ENCODE peak calls at places on chromosomes 6 and 20, in seven cellular contexts. Y is astrocyte of the spinal cord, Z is A549, I is GM12878, A is body of pancreas, U is stomach, P is sigmoid colon. H is an unnamed sample.

GRCh38 chr6:5108068-5108467 is 22.9 kb downstream of the PPP1R3G start:
- DNase-seq in I (no peak), U (no peak), P (peak), A (no peak), Z (no peak), Y (no peak), H (no peak)

GRCh38 chr6:90701146-90701781 is 114.4 kb upstream of the MAP3K7 start:
- DNase-seq in Y (no peak), Z (peak), U (no peak), P (no peak), A (no peak), I (no peak), H (no peak)

GRCh38 chr6:4134841-4135664 is at the start of gene ECI2:
- DNase-seq in P (no peak), A (peak), Z (peak), Y (no peak), U (peak), I (no peak), H (no peak)

GRCh38 chr20:51022227-51022802 is 592 bp downstream of the KCNG1 start:
- DNase-seq in A (no peak), P (no peak), Y (no peak), Z (no peak), U (no peak), I (no peak), H (no peak)

GRCh38 chr20:41871063-41871462 is 252.9 kb upstream of the CHD6 start:
- DNase-seq in U (no peak), A (no peak), Y (no peak), Z (no peak), I (no peak), P (no peak), H (no peak)

GRCh38 chr6:136137008-136137689 is 113.0 kb downstream of the MTFR2 start:
- DNase-seq in U (no peak), Y (peak), P (no peak), I (no peak), A (no peak), Z (no peak), H (no peak)

GRCh38 chr6:43798688-43799444 is 28.9 kb downstream of the VEGFA start:
- DNase-seq in Z (peak), A (peak), I (peak), P (no peak), U (peak), Y (peak), H (no peak)

GRCh38 chr6:12066297-12066696 is 54.2 kb downstream of the HIVEP1 start:
- DNase-seq in U (no peak), A (no peak), P (no peak), Y (peak), Z (no peak), I (no peak), H (no peak)

GRCh38 chr6:5190467-5190866 is 70.3 kb downstream of the LYRM4 start:
- DNase-seq in Y (peak), U (no peak), I (no peak), P (no peak), A (no peak), Z (peak), H (no peak)

GRCh38 chr20:62723351-62723750 is 14.7 kb downstream of the NTSR1 start:
- DNase-seq in Y (peak), U (peak), P (peak), A (peak), I (no peak), Z (no peak), H (no peak)

GRCh38 chr6:6696867-6697531 is 108.5 kb downstream of the LY86 start:
- DNase-seq in I (no peak), Z (peak), Y (peak), A (peak), P (no peak), U (peak), H (no peak)

GRCh38 chr6:26475823-26476729 is 18.3 kb downstream of the BTN2A1 start:
- DNase-seq in I (no peak), U (no peak), Z (no peak), A (no peak), Y (no peak), P (no peak), H (no peak)

GRCh38 chr20:3685341-3685740 is 3.5 kb upstream of the ADAM33 start:
- DNase-seq in A (no peak), U (no peak), P (no peak), Z (no peak), Y (no peak), I (no peak), H (no peak)

GRCh38 chr6:152435816-152436215 is 201.3 kb downstream of the SYNE1 start:
- DNase-seq in A (no peak), Y (no peak), Z (no peak), U (no peak), P (no peak), I (no peak), H (no peak)

GRCh38 chr6:36327226-36328009 is 9.3 kb downstream of the BNIP5 start:
- DNase-seq in A (no peak), I (no peak), P (no peak), Y (no peak), Z (no peak), U (no peak), H (no peak)

GRCh38 chr20:11924923-11925322 is 7.2 kb downstream of the BTBD3 start:
- DNase-seq in I (no peak), A (no peak), P (no peak), Z (no peak), U (no peak), Y (no peak), H (no peak)

GRCh38 chr6:132964101-132964867 is 149.9 kb downstream of the RPS12 start:
- DNase-seq in P (no peak), Y (peak), I (no peak), U (no peak), Z (no peak), A (no peak), H (no peak)

GRCh38 chr20:10626896-10627295 is 46.9 kb downstream of the JAG1 start:
- DNase-seq in A (no peak), P (no peak), I (no peak), Z (no peak), U (no peak), Y (no peak), H (no peak)

GRCh38 chr6:121584591-121585369 is 149.3 kb downstream of the GJA1 start:
- DNase-seq in Y (peak), A (no peak), I (no peak), U (no peak), P (no peak), Z (no peak), H (no peak)

GRCh38 chr6:93447874-93448273 is 28.5 kb upstream of the EPHA7 start:
- DNase-seq in P (no peak), I (no peak), U (no peak), Y (no peak), Z (no peak), A (no peak), H (no peak)
- TF ChIP-seq CTCF in P (no peak), I (peak), U (no peak), Y (peak), Z (no peak), A (no peak), H (no peak)

GRCh38 chr20:35453647-35454046 is 1.8 kb upstream of the CEP250 start:
- DNase-seq in P (no peak), U (no peak), A (no peak), Y (no peak), Z (no peak), I (no peak), H (no peak)
- H3K4me3 ChIP-seq in P (no peak), U (peak), A (no peak), Y (peak), Z (peak), I (peak), H (peak)

GRCh38 chr6:142853244-142854180 is 91.5 kb downstream of the HIVEP2 start:
- DNase-seq in A (no peak), Z (no peak), P (no peak), U (no peak), I (no peak), Y (no peak), H (no peak)
- TF ChIP-seq CTCF in A (no peak), Z (no peak), P (no peak), U (no peak), I (no peak), Y (no peak), H (no peak)

GRCh38 chr20:54173653-54174451 is at the start of gene CYP24A1:
- DNase-seq in U (peak), I (no peak), Z (peak), P (no peak), Y (no peak), A (no peak), H (no peak)
- H3K4me3 ChIP-seq in U (peak), I (no peak), Z (peak), P (no peak), Y (no peak), A (no peak), H (peak)

GRCh38 chr20:58268421-58268821 is 40.0 kb upstream of the ANKRD60 start:
- DNase-seq in Y (no peak), A (no peak), P (no peak), U (no peak), Z (peak), I (no peak), H (no peak)
- TF ChIP-seq CTCF in Y (no peak), A (no peak), P (no peak), U (no peak), Z (no peak), I (no peak), H (no peak)

DNA sequence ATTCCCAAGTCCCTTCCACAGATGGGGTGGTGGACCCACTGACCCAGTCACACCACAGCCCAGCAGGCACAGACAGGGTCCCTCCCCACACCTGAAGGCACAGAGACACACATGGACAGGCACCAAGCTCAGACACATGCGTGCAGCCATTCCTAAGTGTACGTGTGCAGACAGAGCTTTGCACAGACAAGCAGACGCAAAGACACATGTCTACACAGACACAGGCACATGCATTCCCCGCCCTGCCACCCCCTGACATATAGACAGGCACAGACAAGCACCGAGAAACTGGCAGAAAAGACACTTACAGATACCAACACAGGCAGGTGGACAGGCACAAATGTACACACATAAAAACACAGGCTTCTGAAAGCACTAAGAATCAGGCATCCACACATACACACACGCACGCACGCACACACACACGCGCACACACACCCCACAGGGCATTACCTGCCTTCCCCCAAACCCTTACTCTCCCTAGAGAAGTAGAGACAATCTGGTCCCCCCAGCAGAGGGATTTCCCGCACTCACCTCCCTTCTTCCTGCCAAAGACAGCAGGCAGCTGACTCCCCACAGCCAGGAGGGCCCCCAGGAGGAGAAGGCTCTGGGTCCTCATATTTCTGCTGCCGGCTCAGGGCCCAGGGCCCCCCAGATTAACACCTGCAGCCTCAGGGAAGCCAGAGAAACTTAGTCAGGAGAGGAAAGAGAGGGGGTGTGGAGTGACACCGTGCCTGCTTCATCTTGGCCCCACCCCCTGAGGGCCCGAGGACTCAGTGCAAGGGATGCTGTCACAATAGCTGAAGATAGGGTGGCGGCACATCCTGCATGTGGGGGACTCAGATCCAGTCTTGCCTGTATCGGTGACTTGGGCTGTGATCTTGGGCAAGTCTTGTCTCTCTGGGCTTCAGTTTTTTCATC is at the start of gene WFDC5:
- DNase-seq in I (no peak), Y (no peak), P (no peak), U (no peak), Z (no peak), A (no peak), H (no peak)
- H3K4me3 ChIP-seq in I (no peak), Y (no peak), P (no peak), U (no peak), Z (no peak), A (no peak), H (no peak)

GRCh38 chr20:61189534-61189933 is 62.5 kb upstream of the CDH4 start:
- DNase-seq in P (no peak), A (no peak), Y (no peak), U (no peak), I (no peak), Z (no peak), H (no peak)

GRCh38 chr20:61185181-61185580 is 66.9 kb upstream of the CDH4 start:
- DNase-seq in U (no peak), Y (no peak), P (no peak), Z (no peak), I (no peak), A (no peak), H (no peak)

GRCh38 chr20:61184194-61184593 is 67.9 kb upstream of the CDH4 start:
- DNase-seq in A (peak), Z (no peak), I (no peak), P (no peak), U (no peak), Y (no peak), H (no peak)

GRCh38 chr20:61185841-61186601 is 66.0 kb upstream of the CDH4 start:
- DNase-seq in A (no peak), I (no peak), P (no peak), Y (peak), Z (peak), U (no peak), H (peak)

GRCh38 chr20:61186771-61187170 is 65.3 kb upstream of the CDH4 start:
- DNase-seq in A (no peak), U (no peak), P (no peak), Z (no peak), I (no peak), Y (no peak), H (no peak)
- TF ChIP-seq CTCF in A (no peak), U (no peak), P (no peak), Z (no peak), I (no peak), Y (no peak), H (no peak)